ENCODE peak calls at places on chromosome X, in six cellular contexts. V is lower leg skin, Q is GM23338, G is endothelial cell of umbilical vein, B is cardiac fibroblast, K is MCF 10A. X is an unnamed sample.

GRCh38 chrX:102720237-102721168 is at the start of gene GPRASP3:
- DNase-seq in V (peak), Q (peak), G (peak), B (peak), K (peak), X (peak)

GRCh38 chrX:77444075-77444474 is 3.1 kb upstream of the FGF16 start:
- DNase-seq in V (no peak), Q (no peak), G (peak), B (no peak), K (no peak), X (no peak)

GRCh38 chrX:37425370-37425769 is 76.2 kb downstream of the PRRG1 start:
- DNase-seq in V (no peak), Q (no peak), G (no peak), B (no peak), K (no peak), X (no peak)

GRCh38 chrX:106917830-106918500 is 2.2 kb upstream of the CLDN2 start:
- DNase-seq in V (no peak), Q (no peak), G (peak), B (peak), K (peak), X (no peak)

GRCh38 chrX:68571292-68572256 is 72.7 kb downstream of the YIPF6 start:
- DNase-seq in V (no peak), Q (no peak), G (no peak), B (peak), K (peak), X (peak)

GRCh38 chrX:153723351-153724251 is 586 bp downstream of the BCAP31 start:
- DNase-seq in V (no peak), Q (peak), G (peak), B (peak), K (peak), X (peak)

GRCh38 chrX:69109706-69110635 is 55.3 kb downstream of the PJA1 start:
- DNase-seq in V (no peak), Q (no peak), G (no peak), B (peak), K (peak), X (no peak)

GRCh38 chrX:78375894-78376293 is 48.5 kb upstream of the CYSLTR1 start:
- DNase-seq in V (no peak), Q (peak), G (no peak), B (peak), K (no peak), X (no peak)

GRCh38 chrX:102042706-102043325 is 82.7 kb upstream of the TCEAL2 start:
- DNase-seq in V (no peak), Q (no peak), G (no peak), B (no peak), K (peak), X (no peak)

GRCh38 chrX:74132265-74132664 is 171.7 kb upstream of the ZCCHC13 start:
- DNase-seq in V (no peak), Q (peak), G (no peak), B (no peak), K (no peak), X (no peak)

GRCh38 chrX:78960888-78961287 is 15.7 kb downstream of the P2RY10 start:
- DNase-seq in V (no peak), Q (no peak), G (no peak), B (no peak), K (no peak), X (no peak)

GRCh38 chrX:150513564-150513963 is 54.9 kb upstream of the MTM1 start:
- DNase-seq in V (no peak), Q (peak), G (no peak), B (no peak), K (no peak), X (no peak)

GRCh38 chrX:54721424-54721823 is 76.6 kb downstream of the ITIH6 start:
- DNase-seq in V (no peak), Q (no peak), G (no peak), B (no peak), K (peak), X (no peak)
- TF ChIP-seq CTCF in V (no peak), Q (no peak), G (no peak), B (no peak), K (no peak), X (no peak)

DNA sequence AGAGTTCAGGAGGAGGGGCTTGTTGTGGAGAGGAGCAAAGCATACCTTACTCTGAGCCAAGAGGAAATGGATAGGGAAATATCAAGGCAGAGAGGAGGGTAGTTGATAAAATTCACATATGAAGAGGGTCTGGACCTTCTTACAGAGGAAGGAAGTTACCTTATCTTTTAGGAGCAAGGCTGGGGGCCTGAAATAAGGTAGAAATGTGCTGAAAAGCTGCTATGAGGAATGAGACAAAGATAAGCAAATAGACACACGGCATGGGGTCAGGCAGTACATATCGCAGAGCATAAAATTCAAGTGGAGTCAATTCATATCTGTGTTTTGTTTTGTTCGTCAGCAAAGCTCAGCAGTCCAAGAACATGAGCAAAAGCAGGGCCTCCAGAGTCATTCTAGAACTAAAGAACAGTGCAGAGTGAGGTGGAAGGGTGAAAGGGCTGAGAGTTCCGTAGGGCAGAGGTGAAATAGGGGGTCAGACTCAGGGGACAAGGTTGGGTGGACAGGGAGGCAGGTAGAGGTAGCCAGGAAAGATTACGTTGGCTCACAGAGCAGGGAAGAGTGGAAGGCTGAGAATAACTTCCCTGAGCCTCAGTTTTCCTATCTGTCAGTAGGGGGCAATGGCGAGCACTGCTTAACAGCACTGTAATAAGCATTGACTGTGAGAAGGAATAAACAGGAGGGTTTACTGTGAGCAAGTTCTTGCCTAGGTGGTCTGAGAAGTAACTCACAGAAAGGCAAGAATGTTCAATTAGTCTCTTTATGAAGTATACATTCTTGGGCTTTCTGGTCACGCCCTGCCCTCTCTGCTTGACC is 9.2 kb downstream of the VSIG4 start:
- DNase-seq in V (no peak), Q (peak), G (peak), B (peak), K (peak), X (peak)
- TF ChIP-seq CTCF in V (no peak), Q (peak), G (peak), B (peak), K (peak), X (peak)

GRCh38 chrX:148601034-148601433 is 100.6 kb downstream of the AFF2 start:
- DNase-seq in V (no peak), Q (no peak), G (no peak), B (peak), K (peak), X (no peak)
- TF ChIP-seq CTCF in V (no peak), Q (no peak), G (no peak), B (no peak), K (no peak), X (no peak)

GRCh38 chrX:55521687-55522086 is 32.0 kb upstream of the USP51 start:
- DNase-seq in V (peak), Q (no peak), G (no peak), B (no peak), K (no peak), X (no peak)

GRCh38 chrX:55522577-55523254 is 33.1 kb upstream of the USP51 start:
- DNase-seq in V (peak), Q (peak), G (peak), B (no peak), K (no peak), X (no peak)

GRCh38 chrX:55524487-55524886 is 34.8 kb upstream of the USP51 start:
- DNase-seq in V (no peak), Q (peak), G (no peak), B (peak), K (no peak), X (no peak)
- TF ChIP-seq CTCF in V (no peak), Q (peak), G (no peak), B (no peak), K (no peak), X (no peak)

GRCh38 chrX:132716006-132716405 is 227.2 kb upstream of the MBNL3 start:
- DNase-seq in V (no peak), Q (peak), G (peak), B (no peak), K (no peak), X (no peak)
- TF ChIP-seq CTCF in V (no peak), Q (peak), G (no peak), B (peak), K (peak), X (no peak)